ENCODE peak calls at places on chromosomes 1 and 21, in seven cellular contexts. One of them, this sample, is unnamed.

GRCh38 chr1:94240822-94241221 is 3.4 kb upstream of the ARHGAP29 start:
- DNase-seq in astrocyte of the spinal cord: no peak
- DNase-seq in choroid plexus epithelial cell: peak; percentile 48
- DNase-seq in AG04450: no peak
- DNase-seq in lung: no peak
- DNase-seq in fibroblast of mammary gland: no peak
- DNase-seq in fibroblast of pulmonary artery: peak; percentile 49
- DNase-seq in this sample: peak; percentile 44

GRCh38 chr1:224411766-224412165 is 22.8 kb downstream of the WDR26 start:
- DNase-seq in astrocyte of the spinal cord: no peak
- DNase-seq in AG04450: no peak
- DNase-seq in choroid plexus epithelial cell: peak; percentile 21
- DNase-seq in fibroblast of pulmonary artery: no peak
- DNase-seq in fibroblast of mammary gland: no peak
- DNase-seq in lung: no peak
- DNase-seq in this sample: no peak

GRCh38 chr1:44268054-44268453 is 54.8 kb downstream of the DMAP1 start:
- DNase-seq in astrocyte of the spinal cord: no peak
- DNase-seq in lung: no peak
- DNase-seq in AG04450: no peak
- DNase-seq in fibroblast of pulmonary artery: no peak
- DNase-seq in choroid plexus epithelial cell: no peak
- DNase-seq in fibroblast of mammary gland: no peak
- DNase-seq in this sample: no peak

GRCh38 chr1:215891673-215892072 is 324.6 kb downstream of the KCTD3 start:
- DNase-seq in astrocyte of the spinal cord: no peak
- DNase-seq in fibroblast of mammary gland: peak; percentile 36
- DNase-seq in fibroblast of pulmonary artery: no peak
- DNase-seq in lung: no peak
- DNase-seq in AG04450: no peak
- DNase-seq in choroid plexus epithelial cell: no peak
- DNase-seq in this sample: no peak

GRCh38 chr1:108071601-108072000 is 106.6 kb upstream of the VAV3 start:
- DNase-seq in astrocyte of the spinal cord: no peak
- DNase-seq in choroid plexus epithelial cell: no peak
- DNase-seq in fibroblast of mammary gland: no peak
- DNase-seq in AG04450: no peak
- DNase-seq in fibroblast of pulmonary artery: no peak
- DNase-seq in lung: no peak
- DNase-seq in this sample: no peak

GRCh38 chr1:47996406-47997226 is 569 bp downstream of the TRABD2B start:
- DNase-seq in astrocyte of the spinal cord: no peak
- DNase-seq in choroid plexus epithelial cell: peak; percentile 31
- DNase-seq in lung: no peak
- DNase-seq in fibroblast of pulmonary artery: no peak
- DNase-seq in AG04450: no peak
- DNase-seq in fibroblast of mammary gland: no peak
- DNase-seq in this sample: no peak

GRCh38 chr1:192538407-192539311 is 36.9 kb upstream of the RGS1 start:
- DNase-seq in AG04450: no peak
- DNase-seq in lung: no peak
- DNase-seq in fibroblast of mammary gland: peak; percentile 67
- DNase-seq in astrocyte of the spinal cord: peak; percentile 89
- DNase-seq in choroid plexus epithelial cell: peak; percentile 49
- DNase-seq in fibroblast of pulmonary artery: no peak
- DNase-seq in this sample: peak; percentile 43

GRCh38 chr1:167518331-167518700 is at the start of gene CD247:
- DNase-seq in fibroblast of mammary gland: no peak
- DNase-seq in fibroblast of pulmonary artery: no peak
- DNase-seq in choroid plexus epithelial cell: no peak
- DNase-seq in lung: no peak
- DNase-seq in astrocyte of the spinal cord: no peak
- DNase-seq in AG04450: no peak
- DNase-seq in this sample: no peak

GRCh38 chr1:24707659-24708058 is 37.6 kb upstream of the CLIC4 start:
- DNase-seq in fibroblast of mammary gland: peak; percentile 77
- DNase-seq in choroid plexus epithelial cell: peak; percentile 67
- DNase-seq in astrocyte of the spinal cord: no peak
- DNase-seq in lung: no peak
- DNase-seq in fibroblast of pulmonary artery: peak; percentile 86
- DNase-seq in AG04450: no peak
- DNase-seq in this sample: peak; percentile 93

DNA sequence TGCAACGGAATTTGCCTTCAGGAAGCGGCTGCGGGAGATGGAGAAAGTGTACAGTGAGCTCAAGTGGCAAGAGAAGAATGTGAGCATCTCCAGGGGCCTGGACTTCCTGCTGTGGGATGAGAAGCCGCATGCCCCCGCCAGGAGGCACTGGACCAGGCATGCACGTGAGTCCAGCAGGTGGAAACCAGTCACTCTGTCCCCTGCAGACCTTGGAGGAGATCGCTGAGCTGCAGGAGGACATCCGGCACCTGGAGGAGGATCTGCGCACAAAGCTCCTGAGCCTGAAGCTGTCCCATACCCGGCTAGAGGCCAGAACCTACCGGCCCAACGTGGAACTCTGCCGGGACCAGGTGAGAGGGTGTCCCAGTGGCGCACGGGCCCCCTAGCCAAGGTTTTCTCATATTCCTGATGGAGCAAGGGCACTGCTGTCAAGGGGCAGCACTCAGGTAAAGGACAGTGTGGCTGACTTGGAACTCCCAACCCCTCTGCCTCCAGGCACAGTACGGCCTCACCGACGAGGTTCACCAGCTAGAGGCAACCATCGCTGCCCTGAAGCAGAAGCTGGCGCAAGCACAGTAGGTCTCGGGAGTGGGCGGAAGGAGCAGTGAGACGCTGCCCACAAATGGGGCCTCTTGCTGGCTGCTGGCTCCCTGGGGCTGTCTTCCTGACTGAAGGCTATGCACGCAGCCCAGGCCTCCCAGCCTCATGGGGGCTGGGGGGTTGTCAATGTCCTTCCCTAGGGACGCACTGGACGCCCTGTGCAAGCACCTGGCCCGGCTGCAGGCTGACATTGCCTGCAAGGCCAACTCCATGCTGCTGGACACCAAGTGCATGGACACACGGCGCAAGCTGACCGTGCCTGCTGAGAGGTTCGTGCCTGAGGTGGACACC is 1.2 kb upstream of the ADPRS start:
- DNase-seq in fibroblast of mammary gland: no peak
- DNase-seq in choroid plexus epithelial cell: peak; percentile 22
- DNase-seq in lung: no peak
- DNase-seq in astrocyte of the spinal cord: no peak
- DNase-seq in AG04450: no peak
- DNase-seq in fibroblast of pulmonary artery: no peak
- DNase-seq in this sample: no peak
- TF ChIP-seq CTCF in fibroblast of mammary gland: no peak
- TF ChIP-seq CTCF in choroid plexus epithelial cell: peak; percentile 10
- TF ChIP-seq CTCF in lung: no peak
- TF ChIP-seq CTCF in astrocyte of the spinal cord: no peak
- TF ChIP-seq CTCF in AG04450: no peak
- TF ChIP-seq CTCF in fibroblast of pulmonary artery: no peak
- TF ChIP-seq CTCF in this sample: peak; percentile 0

DNA sequence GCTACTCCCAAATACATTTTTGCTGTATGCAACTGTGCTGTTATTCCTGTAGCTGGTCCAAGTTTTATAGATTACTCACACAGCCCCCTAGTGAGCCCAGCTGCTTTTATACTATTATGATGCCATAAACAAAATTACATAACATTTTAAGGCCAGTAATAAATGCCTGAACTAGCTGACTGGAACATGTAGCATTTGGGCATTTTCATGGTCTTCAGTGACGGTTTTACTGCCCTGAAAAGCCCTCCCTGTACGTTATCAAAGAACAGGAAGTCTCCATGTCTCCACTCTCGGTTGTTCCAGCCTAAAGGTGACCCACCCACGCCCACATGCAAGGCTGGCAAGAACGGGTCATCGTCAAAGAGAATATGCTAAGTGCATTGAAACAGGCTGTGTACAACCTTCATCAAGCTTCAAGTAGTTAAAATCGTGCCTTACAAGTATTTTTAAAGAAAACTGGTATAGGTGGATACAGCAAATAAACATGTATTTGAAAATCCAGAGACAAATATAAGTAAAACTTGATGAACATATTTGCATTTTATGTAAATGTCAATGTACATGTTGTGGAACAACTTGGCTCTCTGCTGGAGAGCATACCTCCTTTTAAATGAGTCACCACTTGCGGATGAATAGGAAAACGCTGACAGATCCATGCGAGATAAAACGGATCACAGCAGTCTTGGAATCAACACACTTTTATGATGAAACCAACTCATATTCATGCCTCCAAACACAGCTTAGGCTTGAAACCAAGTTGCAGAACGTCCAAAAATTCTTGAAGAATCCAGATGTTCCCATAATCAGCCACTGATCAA is 520.5 kb downstream of the SMYD3 start:
- DNase-seq in AG04450: peak; percentile 67
- DNase-seq in astrocyte of the spinal cord: peak; percentile 91
- DNase-seq in lung: no peak
- DNase-seq in fibroblast of pulmonary artery: peak; percentile 88
- DNase-seq in choroid plexus epithelial cell: peak; percentile 96
- DNase-seq in fibroblast of mammary gland: peak; percentile 89
- DNase-seq in this sample: peak; percentile 87
- H3K4me3 ChIP-seq in AG04450: no peak overlapping the region
- H3K4me3 ChIP-seq in astrocyte of the spinal cord: no peak overlapping the region
- H3K4me3 ChIP-seq in lung: no peak overlapping the region
- H3K4me3 ChIP-seq in fibroblast of pulmonary artery: peak overlapping the region; percentile 31
- H3K4me3 ChIP-seq in choroid plexus epithelial cell: no peak overlapping the region
- H3K4me3 ChIP-seq in fibroblast of mammary gland: no peak overlapping the region
- H3K4me3 ChIP-seq in this sample: no peak overlapping the region

GRCh38 chr1:241934843-241935242 is 22.7 kb upstream of the BECN2 start:
- DNase-seq in lung: no peak
- DNase-seq in choroid plexus epithelial cell: no peak
- DNase-seq in fibroblast of mammary gland: no peak
- DNase-seq in fibroblast of pulmonary artery: no peak
- DNase-seq in AG04450: no peak
- DNase-seq in astrocyte of the spinal cord: no peak
- DNase-seq in this sample: no peak
- TF ChIP-seq CTCF in lung: no peak
- TF ChIP-seq CTCF in choroid plexus epithelial cell: no peak
- TF ChIP-seq CTCF in fibroblast of mammary gland: no peak
- TF ChIP-seq CTCF in fibroblast of pulmonary artery: no peak
- TF ChIP-seq CTCF in AG04450: no peak
- TF ChIP-seq CTCF in astrocyte of the spinal cord: no peak
- TF ChIP-seq CTCF in this sample: no peak

GRCh38 chr21:34546556-34546955 is 34.5 kb upstream of the KCNE1 start:
- DNase-seq in astrocyte of the spinal cord: no peak
- DNase-seq in lung: no peak
- DNase-seq in AG04450: no peak
- DNase-seq in fibroblast of pulmonary artery: no peak
- DNase-seq in fibroblast of mammary gland: no peak
- DNase-seq in choroid plexus epithelial cell: no peak
- DNase-seq in this sample: no peak

GRCh38 chr21:34543017-34543416 is 31.0 kb upstream of the KCNE1 start:
- DNase-seq in fibroblast of mammary gland: no peak
- DNase-seq in choroid plexus epithelial cell: no peak
- DNase-seq in fibroblast of pulmonary artery: no peak
- DNase-seq in AG04450: no peak
- DNase-seq in lung: no peak
- DNase-seq in astrocyte of the spinal cord: no peak
- DNase-seq in this sample: no peak

GRCh38 chr21:34544032-34544496 is 32.1 kb upstream of the KCNE1 start:
- DNase-seq in fibroblast of pulmonary artery: peak; percentile 87
- DNase-seq in astrocyte of the spinal cord: peak; percentile 72
- DNase-seq in choroid plexus epithelial cell: peak; percentile 93
- DNase-seq in lung: peak; percentile 86
- DNase-seq in fibroblast of mammary gland: peak; percentile 75
- DNase-seq in AG04450: no peak
- DNase-seq in this sample: peak; percentile 87

GRCh38 chr21:34548782-34549376 is 36.9 kb upstream of the KCNE1 start:
- DNase-seq in lung: no peak
- DNase-seq in fibroblast of pulmonary artery: no peak
- DNase-seq in astrocyte of the spinal cord: no peak
- DNase-seq in choroid plexus epithelial cell: no peak
- DNase-seq in AG04450: no peak
- DNase-seq in fibroblast of mammary gland: no peak
- DNase-seq in this sample: no peak

GRCh38 chr21:34545079-34545884 is 33.3 kb upstream of the KCNE1 start:
- DNase-seq in lung: peak; percentile 67
- DNase-seq in astrocyte of the spinal cord: peak; percentile 73
- DNase-seq in fibroblast of pulmonary artery: peak; percentile 65
- DNase-seq in fibroblast of mammary gland: peak; percentile 44
- DNase-seq in AG04450: no peak
- DNase-seq in choroid plexus epithelial cell: peak; percentile 87
- DNase-seq in this sample: peak; percentile 77
- H3K4me3 ChIP-seq in lung: no peak overlapping the region
- H3K4me3 ChIP-seq in astrocyte of the spinal cord: no peak overlapping the region
- H3K4me3 ChIP-seq in fibroblast of pulmonary artery: no peak overlapping the region
- H3K4me3 ChIP-seq in fibroblast of mammary gland: no peak overlapping the region
- H3K4me3 ChIP-seq in AG04450: peak overlapping the region; percentile 25
- H3K4me3 ChIP-seq in choroid plexus epithelial cell: peak overlapping the region; percentile 14
- H3K4me3 ChIP-seq in this sample: no peak overlapping the region

GRCh38 chr1:214551436-214552173 is at the start of gene PTPN14:
- DNase-seq in choroid plexus epithelial cell: peak; percentile 97
- DNase-seq in AG04450: peak; percentile 87
- DNase-seq in lung: peak; percentile 86
- DNase-seq in astrocyte of the spinal cord: peak; percentile 97
- DNase-seq in fibroblast of pulmonary artery: peak; percentile 96
- DNase-seq in fibroblast of mammary gland: peak; percentile 89
- DNase-seq in this sample: peak; percentile 98

GRCh38 chr1:214550339-214551051 is 907 bp downstream of the PTPN14 start:
- DNase-seq in choroid plexus epithelial cell: no peak
- DNase-seq in lung: no peak
- DNase-seq in AG04450: no peak
- DNase-seq in astrocyte of the spinal cord: peak; percentile 34
- DNase-seq in fibroblast of mammary gland: no peak
- DNase-seq in fibroblast of pulmonary artery: no peak
- DNase-seq in this sample: peak; percentile 25

GRCh38 chr1:214551052-214551435 is 358 bp downstream of the PTPN14 start:
- DNase-seq in choroid plexus epithelial cell: no peak
- DNase-seq in fibroblast of pulmonary artery: no peak
- DNase-seq in astrocyte of the spinal cord: no peak
- DNase-seq in AG04450: no peak
- DNase-seq in fibroblast of mammary gland: no peak
- DNase-seq in lung: peak; percentile 46
- DNase-seq in this sample: no peak

GRCh38 chr1:214548988-214549387 is 2.4 kb downstream of the PTPN14 start:
- DNase-seq in fibroblast of pulmonary artery: peak; percentile 55
- DNase-seq in lung: peak; percentile 74
- DNase-seq in choroid plexus epithelial cell: peak; percentile 55
- DNase-seq in fibroblast of mammary gland: peak; percentile 73
- DNase-seq in AG04450: no peak
- DNase-seq in astrocyte of the spinal cord: peak; percentile 61
- DNase-seq in this sample: peak; percentile 52

GRCh38 chr1:214549604-214550338 is 1.6 kb downstream of the PTPN14 start:
- DNase-seq in AG04450: no peak
- DNase-seq in fibroblast of mammary gland: peak; percentile 57
- DNase-seq in fibroblast of pulmonary artery: peak; percentile 45
- DNase-seq in choroid plexus epithelial cell: peak; percentile 69
- DNase-seq in lung: no peak
- DNase-seq in astrocyte of the spinal cord: peak; percentile 58
- DNase-seq in this sample: peak; percentile 52
- TF ChIP-seq CTCF in AG04450: peak; percentile 54
- TF ChIP-seq CTCF in fibroblast of mammary gland: peak; percentile 45
- TF ChIP-seq CTCF in fibroblast of pulmonary artery: peak; percentile 38
- TF ChIP-seq CTCF in choroid plexus epithelial cell: peak; percentile 65
- TF ChIP-seq CTCF in lung: no peak
- TF ChIP-seq CTCF in astrocyte of the spinal cord: peak; percentile 26
- TF ChIP-seq CTCF in this sample: peak; percentile 37

DNA sequence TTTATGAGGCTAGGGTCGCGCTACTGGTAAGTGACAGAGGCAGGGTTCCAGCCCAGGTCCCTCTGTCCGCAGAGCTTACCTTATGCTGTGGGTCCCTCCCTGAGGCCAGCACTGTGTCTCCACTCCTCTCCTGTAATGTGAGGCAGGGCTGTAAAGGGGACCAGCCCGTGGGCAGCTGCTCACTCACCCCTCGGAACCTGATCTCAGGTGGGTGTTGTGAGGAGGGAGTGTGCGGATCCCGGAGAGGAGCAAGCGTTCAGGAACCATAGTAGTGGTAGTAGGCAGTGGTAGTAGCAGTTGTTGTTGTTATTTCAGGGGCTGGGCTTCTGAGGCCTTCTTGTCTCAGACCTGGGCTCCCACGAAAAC is 1.7 kb downstream of the ZC3H12A start:
- DNase-seq in fibroblast of pulmonary artery: no peak
- DNase-seq in fibroblast of mammary gland: no peak
- DNase-seq in AG04450: no peak
- DNase-seq in astrocyte of the spinal cord: no peak
- DNase-seq in choroid plexus epithelial cell: no peak
- DNase-seq in lung: no peak
- DNase-seq in this sample: no peak
- H3K4me3 ChIP-seq in fibroblast of pulmonary artery: peak overlapping the region; percentile 80
- H3K4me3 ChIP-seq in fibroblast of mammary gland: peak overlapping the region; percentile 66
- H3K4me3 ChIP-seq in AG04450: peak overlapping the region; percentile 89
- H3K4me3 ChIP-seq in astrocyte of the spinal cord: peak overlapping the region; percentile 77
- H3K4me3 ChIP-seq in choroid plexus epithelial cell: peak overlapping the region; percentile 61
- H3K4me3 ChIP-seq in lung: peak overlapping the region; percentile 70
- H3K4me3 ChIP-seq in this sample: peak overlapping the region; percentile 88